ENCODE peak calls at places on chromosomes 11 and 22, in seven cellular contexts. F is cardiac muscle cell; J is body of pancreas; D is CD8-positive, alpha-beta memory T cell; M is foreskin keratinocyte; U is heart left ventricle; Z is fibroblast of lung. N is an unnamed sample.

GRCh38 chr11:119337581-119338317 is 2.9 kb downstream of the C1QTNF5 start:
- DNase-seq in M (no peak), F (peak), U (no peak), D (no peak), Z (peak), J (no peak), N (no peak)

GRCh38 chr11:129973068-129973467 is 29.6 kb downstream of the PRDM10 start:
- DNase-seq in U (no peak), M (no peak), D (no peak), F (no peak), Z (no peak), J (no peak), N (no peak)

GRCh38 chr11:69417211-69418085 is 64.0 kb upstream of the LINC01488 start:
- DNase-seq in M (no peak), Z (peak), U (no peak), D (no peak), J (peak), F (no peak), N (no peak)

GRCh38 chr11:47905358-47906059 is 57.4 kb upstream of the NUP160 start:
- DNase-seq in Z (peak), D (no peak), F (no peak), U (no peak), J (no peak), M (no peak), N (no peak)

GRCh38 chr11:120316880-120317688 is 8.0 kb upstream of the TLCD5 start:
- DNase-seq in F (peak), Z (no peak), M (peak), U (peak), D (no peak), J (peak), N (peak)

GRCh38 chr11:100939581-100939980 is 190.0 kb downstream of the PGR start:
- DNase-seq in Z (no peak), U (peak), J (no peak), D (no peak), M (no peak), F (no peak), N (no peak)

GRCh38 chr11:67062526-67063373 is 6.1 kb downstream of the RHOD start:
- DNase-seq in J (no peak), Z (no peak), U (no peak), F (no peak), D (no peak), M (peak), N (peak)

GRCh38 chr11:114397349-114397982 is 2.8 kb downstream of the C11orf71 start:
- DNase-seq in Z (no peak), U (no peak), J (no peak), M (no peak), F (no peak), D (no peak), N (no peak)

GRCh38 chr11:107457558-107458271 is at the start of gene CWF19L2:
- DNase-seq in F (peak), D (peak), Z (peak), J (peak), U (peak), M (peak), N (peak)

GRCh38 chr11:12280838-12281565 is 96.4 kb upstream of the PARVA start:
- DNase-seq in Z (peak), M (no peak), J (peak), U (no peak), D (no peak), F (no peak), N (no peak)

DNA sequence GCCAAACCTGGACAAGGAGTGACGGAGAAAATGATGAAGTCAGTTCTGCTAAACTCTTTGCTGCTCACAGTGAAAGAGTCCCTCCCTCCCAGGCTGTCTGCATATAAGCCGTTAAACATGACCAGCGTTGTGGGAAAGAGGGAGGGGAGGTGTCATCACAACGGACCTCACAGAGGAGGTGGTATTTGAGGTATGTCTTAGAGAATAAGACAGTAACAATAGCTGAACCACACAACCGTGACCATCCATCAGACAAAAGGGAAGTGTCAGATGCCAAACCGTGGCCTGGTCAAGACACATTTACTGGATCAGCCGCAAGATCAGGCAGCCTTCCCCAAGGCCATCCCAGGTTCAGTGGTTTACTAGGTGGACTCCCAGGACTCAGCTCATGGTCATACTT is 2.8 kb upstream of the CYTH4 start:
- DNase-seq in J (no peak), D (no peak), Z (peak), M (no peak), U (no peak), F (no peak), N (no peak)
- H3K27ac ChIP-seq in J (no peak), D (no peak), Z (no peak), M (no peak), U (no peak), F (no peak), N (no peak)

GRCh38 chr11:416051-416756 is 1.4 kb upstream of the SIGIRR start:
- DNase-seq in Z (no peak), M (no peak), J (peak), D (no peak), F (no peak), U (no peak), N (no peak)

GRCh38 chr11:418343-419247 is 3.8 kb upstream of the SIGIRR start:
- DNase-seq in U (no peak), D (no peak), M (no peak), Z (no peak), F (no peak), J (peak), N (no peak)

GRCh38 chr11:419248-420005 is 4.6 kb upstream of the SIGIRR start:
- DNase-seq in M (no peak), U (no peak), Z (no peak), F (no peak), D (no peak), J (peak), N (no peak)

GRCh38 chr11:416757-417621 is 2.2 kb upstream of the SIGIRR start:
- DNase-seq in Z (no peak), M (no peak), F (peak), U (peak), D (peak), J (peak), N (no peak)

GRCh38 chr11:417652-418342 is 3.0 kb upstream of the SIGIRR start:
- DNase-seq in J (peak), U (no peak), D (no peak), F (no peak), M (no peak), Z (no peak), N (no peak)
- H3K27ac ChIP-seq in J (peak), U (peak), D (no peak), F (no peak), M (no peak), Z (no peak), N (no peak)

GRCh38 chr22:38230916-38231315 is 29.1 kb downstream of the MAFF start:
- DNase-seq in U (no peak), J (no peak), F (no peak), Z (no peak), M (no peak), D (no peak), N (no peak)
- H3K27ac ChIP-seq in U (peak), J (no peak), F (no peak), Z (no peak), M (no peak), D (no peak), N (peak)

GRCh38 chr11:70826541-70826943 is 425.8 kb downstream of the SHANK2 start:
- DNase-seq in M (no peak), J (peak), Z (no peak), U (no peak), F (peak), D (no peak), N (no peak)

GRCh38 chr11:70824590-70825300 is 426.4 kb downstream of the CTTN start:
- DNase-seq in D (no peak), F (no peak), U (no peak), Z (no peak), J (no peak), M (no peak), N (no peak)

GRCh38 chr11:70823771-70824170 is 425.4 kb downstream of the CTTN start:
- DNase-seq in Z (no peak), D (no peak), F (no peak), J (no peak), U (no peak), M (no peak), N (no peak)

GRCh38 chr11:70826950-70827349 is 425.4 kb downstream of the SHANK2 start:
- DNase-seq in Z (no peak), J (no peak), D (no peak), F (no peak), M (no peak), U (no peak), N (no peak)

DNA sequence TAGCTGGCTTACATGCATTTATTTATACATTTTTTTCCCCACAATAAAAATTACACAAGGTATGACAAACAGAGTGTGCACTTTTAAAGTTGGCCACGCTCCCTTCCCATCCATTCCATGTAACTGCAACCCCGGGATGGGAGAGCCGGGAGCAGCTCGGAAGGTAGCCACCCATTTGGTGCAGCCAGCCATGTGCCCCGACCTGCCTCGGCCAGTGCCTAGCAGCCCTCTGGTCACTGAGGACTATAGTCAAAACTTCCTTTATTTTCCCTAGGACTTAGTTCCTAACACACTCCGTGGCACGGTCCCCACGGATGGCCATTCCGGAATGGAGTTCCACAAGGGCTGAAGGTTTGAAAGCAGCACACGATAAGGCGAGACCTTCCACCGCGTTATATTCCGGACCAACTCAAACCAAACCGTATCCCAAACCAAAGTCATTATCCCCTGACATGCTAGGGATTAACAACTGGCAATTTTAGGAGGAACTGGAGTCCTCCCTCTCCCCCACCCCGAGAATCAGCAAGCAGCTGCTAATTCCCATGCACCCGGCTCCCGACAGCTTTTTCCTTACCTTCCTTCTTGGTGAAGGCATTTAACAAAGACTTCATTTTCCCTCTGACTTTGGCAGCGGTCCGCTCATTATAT is 426.4 kb downstream of the SHANK2 start:
- DNase-seq in D (no peak), F (no peak), M (no peak), Z (no peak), U (peak), J (no peak), N (no peak)
- H3K27ac ChIP-seq in D (no peak), F (no peak), M (no peak), Z (no peak), U (no peak), J (peak), N (no peak)

GRCh38 chr11:103608566-103608965 is 427.9 kb upstream of the DDI1 start:
- DNase-seq in M (no peak), F (no peak), U (no peak), D (no peak), Z (peak), J (no peak), N (no peak)
- H3K27ac ChIP-seq in M (no peak), F (no peak), U (no peak), D (no peak), Z (no peak), J (no peak), N (peak)

GRCh38 chr22:23531966-23532735 is 47.9 kb downstream of the IGLL1 start:
- DNase-seq in J (no peak), Z (no peak), M (no peak), D (no peak), F (no peak), U (no peak), N (no peak)
- H3K27ac ChIP-seq in J (no peak), Z (no peak), M (no peak), D (no peak), F (peak), U (no peak), N (no peak)

GRCh38 chr11:133817449-133817848 is 27.9 kb downstream of the SPATA19 start:
- DNase-seq in D (no peak), F (no peak), Z (no peak), J (no peak), U (no peak), M (no peak), N (no peak)
- H3K27ac ChIP-seq in D (no peak), F (no peak), Z (no peak), J (no peak), U (no peak), M (no peak), N (no peak)